ENCODE peak calls at places on chromosomes 2 and 18, in ten cellular contexts. One of them, this sample, is unnamed.

GRCh38 chr18:3972291-3972985 is 482.7 kb downstream of the DLGAP1 start:
- DNase-seq in ACHN: no peak
- DNase-seq in GM19239: no peak
- DNase-seq in GDM1: no peak
- DNase-seq in GM13976: no peak
- DNase-seq in stimulated activated CD8-positive, alpha-beta memory T cell treated with anti-CD3 and anti-CD28 coated beads, Interleukin-4, amount 100 ng/mL, for 4 hours: no peak
- DNase-seq in T-helper 9 cell: no peak
- DNase-seq in kidney tubule cell: no peak
- DNase-seq in NCI-H1092: no peak
- DNase-seq in CD8-positive, alpha-beta memory T cell: no peak
- DNase-seq in this sample: no peak

GRCh38 chr2:102143450-102143985 is 972 bp downstream of the IL1R1 start:
- DNase-seq in NCI-H1092: no peak
- DNase-seq in stimulated activated CD8-positive, alpha-beta memory T cell treated with anti-CD3 and anti-CD28 coated beads, Interleukin-4, amount 100 ng/mL, for 4 hours: no peak
- DNase-seq in GM13976: no peak
- DNase-seq in T-helper 9 cell: no peak
- DNase-seq in CD8-positive, alpha-beta memory T cell: no peak
- DNase-seq in GDM1: no peak
- DNase-seq in ACHN: no peak
- DNase-seq in kidney tubule cell: no peak
- DNase-seq in GM19239: no peak
- DNase-seq in this sample: no peak

GRCh38 chr2:109487237-109487869 is 126.4 kb downstream of the SEPTIN10 start:
- DNase-seq in GM19239: no peak
- DNase-seq in GM13976: no peak
- DNase-seq in T-helper 9 cell: no peak
- DNase-seq in kidney tubule cell: peak
- DNase-seq in CD8-positive, alpha-beta memory T cell: no peak
- DNase-seq in stimulated activated CD8-positive, alpha-beta memory T cell treated with anti-CD3 and anti-CD28 coated beads, Interleukin-4, amount 100 ng/mL, for 4 hours: no peak
- DNase-seq in GDM1: no peak
- DNase-seq in NCI-H1092: no peak
- DNase-seq in ACHN: no peak
- DNase-seq in this sample: no peak

GRCh38 chr2:129877289-129877741 is 102.2 kb upstream of the RAB6C start:
- DNase-seq in GDM1: peak
- DNase-seq in CD8-positive, alpha-beta memory T cell: peak
- DNase-seq in ACHN: peak
- DNase-seq in kidney tubule cell: peak
- DNase-seq in GM19239: peak
- DNase-seq in NCI-H1092: peak
- DNase-seq in T-helper 9 cell: peak
- DNase-seq in GM13976: peak
- DNase-seq in stimulated activated CD8-positive, alpha-beta memory T cell treated with anti-CD3 and anti-CD28 coated beads, Interleukin-4, amount 100 ng/mL, for 4 hours: peak
- DNase-seq in this sample: peak

GRCh38 chr2:108621087-108621559 is 86.9 kb downstream of the LIMS1 start:
- DNase-seq in kidney tubule cell: peak
- DNase-seq in NCI-H1092: peak
- DNase-seq in ACHN: peak
- DNase-seq in stimulated activated CD8-positive, alpha-beta memory T cell treated with anti-CD3 and anti-CD28 coated beads, Interleukin-4, amount 100 ng/mL, for 4 hours: peak
- DNase-seq in T-helper 9 cell: peak
- DNase-seq in GDM1: peak
- DNase-seq in CD8-positive, alpha-beta memory T cell: peak
- DNase-seq in GM19239: peak
- DNase-seq in GM13976: peak
- DNase-seq in this sample: peak

GRCh38 chr2:25257032-25257455 is 84.7 kb downstream of the DNMT3A start:
- DNase-seq in CD8-positive, alpha-beta memory T cell: no peak
- DNase-seq in GM13976: no peak
- DNase-seq in kidney tubule cell: no peak
- DNase-seq in stimulated activated CD8-positive, alpha-beta memory T cell treated with anti-CD3 and anti-CD28 coated beads, Interleukin-4, amount 100 ng/mL, for 4 hours: no peak
- DNase-seq in NCI-H1092: peak
- DNase-seq in GM19239: no peak
- DNase-seq in GDM1: no peak
- DNase-seq in T-helper 9 cell: no peak
- DNase-seq in ACHN: no peak
- DNase-seq in this sample: no peak

GRCh38 chr2:203572316-203572715 is 37.2 kb upstream of the RAPH1 start:
- DNase-seq in T-helper 9 cell: no peak
- DNase-seq in ACHN: no peak
- DNase-seq in CD8-positive, alpha-beta memory T cell: no peak
- DNase-seq in GDM1: no peak
- DNase-seq in stimulated activated CD8-positive, alpha-beta memory T cell treated with anti-CD3 and anti-CD28 coated beads, Interleukin-4, amount 100 ng/mL, for 4 hours: no peak
- DNase-seq in NCI-H1092: no peak
- DNase-seq in GM13976: no peak
- DNase-seq in GM19239: no peak
- DNase-seq in kidney tubule cell: no peak
- DNase-seq in this sample: no peak

GRCh38 chr2:69774984-69775982 is 33.3 kb downstream of the ANXA4 start:
- DNase-seq in GDM1: no peak
- DNase-seq in GM13976: peak
- DNase-seq in ACHN: no peak
- DNase-seq in CD8-positive, alpha-beta memory T cell: no peak
- DNase-seq in T-helper 9 cell: no peak
- DNase-seq in stimulated activated CD8-positive, alpha-beta memory T cell treated with anti-CD3 and anti-CD28 coated beads, Interleukin-4, amount 100 ng/mL, for 4 hours: no peak
- DNase-seq in GM19239: no peak
- DNase-seq in kidney tubule cell: no peak
- DNase-seq in NCI-H1092: no peak
- DNase-seq in this sample: peak

GRCh38 chr2:110157153-110157793 is 41.7 kb upstream of the MALL start:
- DNase-seq in CD8-positive, alpha-beta memory T cell: no peak
- DNase-seq in ACHN: peak
- DNase-seq in stimulated activated CD8-positive, alpha-beta memory T cell treated with anti-CD3 and anti-CD28 coated beads, Interleukin-4, amount 100 ng/mL, for 4 hours: no peak
- DNase-seq in kidney tubule cell: peak
- DNase-seq in GM19239: peak
- DNase-seq in T-helper 9 cell: no peak
- DNase-seq in GM13976: peak
- DNase-seq in NCI-H1092: peak
- DNase-seq in GDM1: peak
- DNase-seq in this sample: no peak

GRCh38 chr2:13711154-13711553 is 921.4 kb upstream of the LRATD1 start:
- DNase-seq in ACHN: no peak
- DNase-seq in GM19239: no peak
- DNase-seq in GDM1: no peak
- DNase-seq in NCI-H1092: no peak
- DNase-seq in GM13976: no peak
- DNase-seq in kidney tubule cell: no peak
- DNase-seq in stimulated activated CD8-positive, alpha-beta memory T cell treated with anti-CD3 and anti-CD28 coated beads, Interleukin-4, amount 100 ng/mL, for 4 hours: no peak
- DNase-seq in CD8-positive, alpha-beta memory T cell: no peak
- DNase-seq in T-helper 9 cell: no peak
- DNase-seq in this sample: no peak

GRCh38 chr2:55112229-55113016 is 62.2 kb upstream of the RTN4 start:
- DNase-seq in GM19239: no peak
- DNase-seq in NCI-H1092: peak
- DNase-seq in GDM1: peak
- DNase-seq in kidney tubule cell: no peak
- DNase-seq in ACHN: no peak
- DNase-seq in stimulated activated CD8-positive, alpha-beta memory T cell treated with anti-CD3 and anti-CD28 coated beads, Interleukin-4, amount 100 ng/mL, for 4 hours: no peak
- DNase-seq in CD8-positive, alpha-beta memory T cell: no peak
- DNase-seq in T-helper 9 cell: no peak
- DNase-seq in GM13976: no peak
- DNase-seq in this sample: no peak

GRCh38 chr2:160419776-160420521 is 73.7 kb downstream of the RBMS1 start:
- DNase-seq in stimulated activated CD8-positive, alpha-beta memory T cell treated with anti-CD3 and anti-CD28 coated beads, Interleukin-4, amount 100 ng/mL, for 4 hours: no peak
- DNase-seq in ACHN: no peak
- DNase-seq in GDM1: no peak
- DNase-seq in NCI-H1092: no peak
- DNase-seq in kidney tubule cell: no peak
- DNase-seq in CD8-positive, alpha-beta memory T cell: no peak
- DNase-seq in T-helper 9 cell: no peak
- DNase-seq in GM13976: no peak
- DNase-seq in GM19239: no peak
- DNase-seq in this sample: no peak

GRCh38 chr2:28342081-28342967 is 50.3 kb upstream of the FOSL2 start:
- DNase-seq in NCI-H1092: no peak
- DNase-seq in T-helper 9 cell: no peak
- DNase-seq in GM19239: no peak
- DNase-seq in kidney tubule cell: peak
- DNase-seq in ACHN: peak
- DNase-seq in stimulated activated CD8-positive, alpha-beta memory T cell treated with anti-CD3 and anti-CD28 coated beads, Interleukin-4, amount 100 ng/mL, for 4 hours: no peak
- DNase-seq in GM13976: no peak
- DNase-seq in CD8-positive, alpha-beta memory T cell: no peak
- DNase-seq in GDM1: no peak
- DNase-seq in this sample: no peak

GRCh38 chr2:120350125-120350524 is 4.2 kb downstream of the INHBB start:
- DNase-seq in kidney tubule cell: no peak
- DNase-seq in T-helper 9 cell: no peak
- DNase-seq in NCI-H1092: no peak
- DNase-seq in GM19239: no peak
- DNase-seq in stimulated activated CD8-positive, alpha-beta memory T cell treated with anti-CD3 and anti-CD28 coated beads, Interleukin-4, amount 100 ng/mL, for 4 hours: no peak
- DNase-seq in GM13976: no peak
- DNase-seq in ACHN: no peak
- DNase-seq in CD8-positive, alpha-beta memory T cell: no peak
- DNase-seq in GDM1: no peak
- DNase-seq in this sample: no peak

GRCh38 chr2:61889212-61889956 is 928 bp upstream of the CCT4 start:
- DNase-seq in GDM1: no peak
- DNase-seq in NCI-H1092: no peak
- DNase-seq in T-helper 9 cell: no peak
- DNase-seq in kidney tubule cell: no peak
- DNase-seq in GM13976: no peak
- DNase-seq in CD8-positive, alpha-beta memory T cell: no peak
- DNase-seq in GM19239: no peak
- DNase-seq in ACHN: no peak
- DNase-seq in stimulated activated CD8-positive, alpha-beta memory T cell treated with anti-CD3 and anti-CD28 coated beads, Interleukin-4, amount 100 ng/mL, for 4 hours: no peak
- DNase-seq in this sample: no peak

GRCh38 chr2:109523536-109524361 is 90.0 kb downstream of the SEPTIN10 start:
- DNase-seq in GDM1: no peak
- DNase-seq in CD8-positive, alpha-beta memory T cell: no peak
- DNase-seq in stimulated activated CD8-positive, alpha-beta memory T cell treated with anti-CD3 and anti-CD28 coated beads, Interleukin-4, amount 100 ng/mL, for 4 hours: no peak
- DNase-seq in GM19239: no peak
- DNase-seq in kidney tubule cell: no peak
- DNase-seq in GM13976: no peak
- DNase-seq in ACHN: no peak
- DNase-seq in NCI-H1092: no peak
- DNase-seq in T-helper 9 cell: no peak
- DNase-seq in this sample: no peak

GRCh38 chr2:106944220-106944619 is 58.3 kb upstream of the ST6GAL2 start:
- DNase-seq in kidney tubule cell: no peak
- DNase-seq in GM13976: no peak
- DNase-seq in NCI-H1092: no peak
- DNase-seq in CD8-positive, alpha-beta memory T cell: no peak
- DNase-seq in T-helper 9 cell: no peak
- DNase-seq in GDM1: no peak
- DNase-seq in stimulated activated CD8-positive, alpha-beta memory T cell treated with anti-CD3 and anti-CD28 coated beads, Interleukin-4, amount 100 ng/mL, for 4 hours: no peak
- DNase-seq in ACHN: no peak
- DNase-seq in GM19239: no peak
- DNase-seq in this sample: no peak

GRCh38 chr18:10045296-10045891 is 131.6 kb downstream of the VAPA start:
- DNase-seq in CD8-positive, alpha-beta memory T cell: no peak
- DNase-seq in ACHN: no peak
- DNase-seq in GDM1: no peak
- DNase-seq in NCI-H1092: no peak
- DNase-seq in kidney tubule cell: no peak
- DNase-seq in stimulated activated CD8-positive, alpha-beta memory T cell treated with anti-CD3 and anti-CD28 coated beads, Interleukin-4, amount 100 ng/mL, for 4 hours: no peak
- DNase-seq in T-helper 9 cell: no peak
- DNase-seq in GM19239: no peak
- DNase-seq in GM13976: no peak
- DNase-seq in this sample: no peak

GRCh38 chr18:11849845-11850747 is 1.1 kb upstream of the CHMP1B start:
- DNase-seq in ACHN: peak
- DNase-seq in T-helper 9 cell: peak
- DNase-seq in GM13976: no peak
- DNase-seq in kidney tubule cell: peak
- DNase-seq in GDM1: no peak
- DNase-seq in GM19239: no peak
- DNase-seq in stimulated activated CD8-positive, alpha-beta memory T cell treated with anti-CD3 and anti-CD28 coated beads, Interleukin-4, amount 100 ng/mL, for 4 hours: peak
- DNase-seq in CD8-positive, alpha-beta memory T cell: peak
- DNase-seq in NCI-H1092: no peak
- DNase-seq in this sample: peak

GRCh38 chr18:48018806-48019295 is 88.4 kb upstream of the SMAD2 start:
- DNase-seq in NCI-H1092: no peak
- DNase-seq in ACHN: no peak
- DNase-seq in CD8-positive, alpha-beta memory T cell: no peak
- DNase-seq in GM19239: no peak
- DNase-seq in T-helper 9 cell: no peak
- DNase-seq in kidney tubule cell: peak
- DNase-seq in stimulated activated CD8-positive, alpha-beta memory T cell treated with anti-CD3 and anti-CD28 coated beads, Interleukin-4, amount 100 ng/mL, for 4 hours: no peak
- DNase-seq in GM13976: no peak
- DNase-seq in GDM1: peak
- DNase-seq in this sample: no peak

GRCh38 chr18:49189772-49190171 is 239.0 kb upstream of the SMAD7 start:
- DNase-seq in T-helper 9 cell: no peak
- DNase-seq in kidney tubule cell: no peak
- DNase-seq in NCI-H1092: no peak
- DNase-seq in ACHN: no peak
- DNase-seq in CD8-positive, alpha-beta memory T cell: no peak
- DNase-seq in GM13976: no peak
- DNase-seq in stimulated activated CD8-positive, alpha-beta memory T cell treated with anti-CD3 and anti-CD28 coated beads, Interleukin-4, amount 100 ng/mL, for 4 hours: no peak
- DNase-seq in GM19239: no peak
- DNase-seq in GDM1: no peak
- DNase-seq in this sample: no peak

GRCh38 chr2:64017811-64018714 is 1.2 kb downstream of the VPS54 start:
- DNase-seq in NCI-H1092: peak
- DNase-seq in GM19239: no peak
- DNase-seq in ACHN: peak
- DNase-seq in kidney tubule cell: peak
- DNase-seq in stimulated activated CD8-positive, alpha-beta memory T cell treated with anti-CD3 and anti-CD28 coated beads, Interleukin-4, amount 100 ng/mL, for 4 hours: no peak
- DNase-seq in GM13976: no peak
- DNase-seq in T-helper 9 cell: no peak
- DNase-seq in CD8-positive, alpha-beta memory T cell: no peak
- DNase-seq in GDM1: no peak
- DNase-seq in this sample: no peak

GRCh38 chr18:12811191-12811950 is 72.7 kb downstream of the PTPN2 start:
- DNase-seq in kidney tubule cell: peak
- DNase-seq in stimulated activated CD8-positive, alpha-beta memory T cell treated with anti-CD3 and anti-CD28 coated beads, Interleukin-4, amount 100 ng/mL, for 4 hours: no peak
- DNase-seq in GDM1: no peak
- DNase-seq in GM19239: no peak
- DNase-seq in T-helper 9 cell: no peak
- DNase-seq in NCI-H1092: no peak
- DNase-seq in GM13976: no peak
- DNase-seq in ACHN: no peak
- DNase-seq in CD8-positive, alpha-beta memory T cell: no peak
- DNase-seq in this sample: no peak

GRCh38 chr18:6920099-6920955 is 190.8 kb downstream of the ARHGAP28 start:
- DNase-seq in GM13976: peak
- DNase-seq in kidney tubule cell: peak
- DNase-seq in NCI-H1092: peak
- DNase-seq in stimulated activated CD8-positive, alpha-beta memory T cell treated with anti-CD3 and anti-CD28 coated beads, Interleukin-4, amount 100 ng/mL, for 4 hours: no peak
- DNase-seq in CD8-positive, alpha-beta memory T cell: no peak
- DNase-seq in GM19239: peak
- DNase-seq in T-helper 9 cell: no peak
- DNase-seq in ACHN: peak
- DNase-seq in GDM1: peak
- DNase-seq in this sample: no peak

GRCh38 chr2:172930871-172931255 is 144.8 kb upstream of the MAP3K20 start:
- DNase-seq in CD8-positive, alpha-beta memory T cell: no peak
- DNase-seq in NCI-H1092: no peak
- DNase-seq in GM13976: no peak
- DNase-seq in GM19239: no peak
- DNase-seq in ACHN: no peak
- DNase-seq in kidney tubule cell: no peak
- DNase-seq in T-helper 9 cell: no peak
- DNase-seq in stimulated activated CD8-positive, alpha-beta memory T cell treated with anti-CD3 and anti-CD28 coated beads, Interleukin-4, amount 100 ng/mL, for 4 hours: no peak
- DNase-seq in GDM1: no peak
- DNase-seq in this sample: no peak

GRCh38 chr2:189002079-189002478 is 27.9 kb downstream of the COL3A1 start:
- DNase-seq in ACHN: no peak
- DNase-seq in stimulated activated CD8-positive, alpha-beta memory T cell treated with anti-CD3 and anti-CD28 coated beads, Interleukin-4, amount 100 ng/mL, for 4 hours: no peak
- DNase-seq in GDM1: no peak
- DNase-seq in GM13976: no peak
- DNase-seq in kidney tubule cell: peak
- DNase-seq in CD8-positive, alpha-beta memory T cell: no peak
- DNase-seq in T-helper 9 cell: no peak
- DNase-seq in NCI-H1092: no peak
- DNase-seq in GM19239: no peak
- DNase-seq in this sample: no peak

GRCh38 chr18:54983041-54983686 is 23.9 kb upstream of the CCDC68 start:
- DNase-seq in GM13976: peak
- DNase-seq in NCI-H1092: peak
- DNase-seq in CD8-positive, alpha-beta memory T cell: no peak
- DNase-seq in stimulated activated CD8-positive, alpha-beta memory T cell treated with anti-CD3 and anti-CD28 coated beads, Interleukin-4, amount 100 ng/mL, for 4 hours: no peak
- DNase-seq in T-helper 9 cell: no peak
- DNase-seq in ACHN: peak
- DNase-seq in GDM1: peak
- DNase-seq in kidney tubule cell: peak
- DNase-seq in GM19239: no peak
- DNase-seq in this sample: peak

GRCh38 chr2:189261431-189261841 is 81.9 kb upstream of the COL5A2 start:
- DNase-seq in kidney tubule cell: no peak
- DNase-seq in stimulated activated CD8-positive, alpha-beta memory T cell treated with anti-CD3 and anti-CD28 coated beads, Interleukin-4, amount 100 ng/mL, for 4 hours: no peak
- DNase-seq in GDM1: no peak
- DNase-seq in NCI-H1092: no peak
- DNase-seq in GM19239: no peak
- DNase-seq in GM13976: no peak
- DNase-seq in T-helper 9 cell: no peak
- DNase-seq in ACHN: no peak
- DNase-seq in CD8-positive, alpha-beta memory T cell: no peak
- DNase-seq in this sample: peak